ENCODE peak calls at places on chromosomes 3 and 15, in four cellular contexts. K is A172, B is nucleus accumbens, H is RPMI8226. I is an unnamed sample.

GRCh38 chr15:62647195-62647865 is 395.2 kb upstream of the TPM1 start:
- DNase-seq in B (no peak), K (peak), H (peak), I (peak)

GRCh38 chr3:113287111-113287817 is 75.9 kb downstream of the BOC start:
- DNase-seq in K (peak), B (no peak), H (no peak), I (peak)

GRCh38 chr3:8937064-8938020 is 25.9 kb downstream of the RAD18 start:
- DNase-seq in H (no peak), B (no peak), K (peak), I (peak)

GRCh38 chr3:184474907-184475306 is 86.7 kb upstream of the EPHB3 start:
- DNase-seq in B (no peak), K (no peak), H (no peak), I (no peak)

GRCh38 chr15:66098019-66098363 is 155.6 kb downstream of the MEGF11 start:
- DNase-seq in B (no peak), K (no peak), H (no peak), I (no peak)

GRCh38 chr3:113495035-113495434 is 19.9 kb downstream of the SPICE1 start:
- DNase-seq in K (peak), B (no peak), H (peak), I (peak)

GRCh38 chr3:30934208-30934550 is 39.7 kb upstream of the GADL1 start:
- DNase-seq in B (no peak), K (peak), H (peak), I (peak)

GRCh38 chr3:65811050-65811766 is 227.5 kb downstream of the MAGI1 start:
- DNase-seq in H (no peak), K (peak), B (no peak), I (peak)

GRCh38 chr3:184382326-184383032 is 2.6 kb downstream of the CHRD start:
- DNase-seq in H (no peak), K (no peak), B (no peak), I (no peak)

GRCh38 chr15:96849501-96849900 is 519.0 kb downstream of the NR2F2 start:
- DNase-seq in K (peak), H (no peak), B (no peak), I (peak)

GRCh38 chr15:38362355-38362754 is 91.6 kb upstream of the FAM98B start:
- DNase-seq in B (no peak), H (no peak), K (no peak), I (no peak)

GRCh38 chr3:184467171-184467570 is 87.3 kb downstream of the CHRD start:
- DNase-seq in B (no peak), K (no peak), H (no peak), I (no peak)

GRCh38 chr3:38190481-38190881 is 25.1 kb downstream of the OXSR1 start:
- DNase-seq in H (no peak), K (no peak), B (no peak), I (no peak)

GRCh38 chr3:4418156-4418555 is 48.9 kb downstream of the SUMF1 start:
- DNase-seq in B (no peak), K (no peak), H (no peak), I (no peak)

GRCh38 chr3:4398120-4398740 is 68.8 kb downstream of the SUMF1 start:
- DNase-seq in B (no peak), K (no peak), H (no peak), I (no peak)